ENCODE peak calls at places on chromosomes 16 and 17, in eight cellular contexts. W, I, G, N, L, J, T and Q are unnamed samples.

GRCh38 chr17:44257815-44258750 is 9.9 kb downstream of the SLC4A1 start:
- DNase-seq in W (no peak), I (no peak), G (no peak), N (no peak), L (no peak), J (no peak), T (no peak), Q (no peak)

GRCh38 chr16:4544483-4544882 is 5.9 kb upstream of the CDIP1 start:
- DNase-seq in W (no peak), I (no peak), G (no peak), N (no peak), L (no peak), J (no peak), T (no peak), Q (no peak)

GRCh38 chr16:17147942-17148341 is 322.8 kb downstream of the XYLT1 start:
- DNase-seq in W (no peak), I (no peak), G (no peak), N (no peak), L (no peak), J (no peak), T (no peak), Q (no peak)

GRCh38 chr17:10360578-10360977 is 12.2 kb downstream of the MYH13 start:
- DNase-seq in W (no peak), I (no peak), G (no peak), N (no peak), L (no peak), J (no peak), T (no peak), Q (no peak)

GRCh38 chr16:27769561-27770222 is 219.7 kb downstream of the KATNIP start:
- DNase-seq in W (no peak), I (peak; percentile 68), G (no peak), N (peak; percentile 71), L (no peak), J (no peak), T (no peak), Q (no peak)

GRCh38 chr17:68184816-68185436 is 62.9 kb upstream of the AMZ2 start:
- DNase-seq in W (no peak), I (peak; percentile 13), G (no peak), N (no peak), L (no peak), J (no peak), T (no peak), Q (no peak)

GRCh38 chr17:11608396-11608795 is 10.1 kb downstream of the DNAH9 start:
- DNase-seq in W (no peak), I (peak; percentile 29), G (peak; percentile 77), N (no peak), L (no peak), J (no peak), T (peak; percentile 85), Q (peak; percentile 79)

GRCh38 chr16:28172331-28172730 is 39.4 kb downstream of the XPO6 start:
- DNase-seq in W (no peak), I (no peak), G (no peak), N (no peak), L (no peak), J (no peak), T (no peak), Q (no peak)

DNA sequence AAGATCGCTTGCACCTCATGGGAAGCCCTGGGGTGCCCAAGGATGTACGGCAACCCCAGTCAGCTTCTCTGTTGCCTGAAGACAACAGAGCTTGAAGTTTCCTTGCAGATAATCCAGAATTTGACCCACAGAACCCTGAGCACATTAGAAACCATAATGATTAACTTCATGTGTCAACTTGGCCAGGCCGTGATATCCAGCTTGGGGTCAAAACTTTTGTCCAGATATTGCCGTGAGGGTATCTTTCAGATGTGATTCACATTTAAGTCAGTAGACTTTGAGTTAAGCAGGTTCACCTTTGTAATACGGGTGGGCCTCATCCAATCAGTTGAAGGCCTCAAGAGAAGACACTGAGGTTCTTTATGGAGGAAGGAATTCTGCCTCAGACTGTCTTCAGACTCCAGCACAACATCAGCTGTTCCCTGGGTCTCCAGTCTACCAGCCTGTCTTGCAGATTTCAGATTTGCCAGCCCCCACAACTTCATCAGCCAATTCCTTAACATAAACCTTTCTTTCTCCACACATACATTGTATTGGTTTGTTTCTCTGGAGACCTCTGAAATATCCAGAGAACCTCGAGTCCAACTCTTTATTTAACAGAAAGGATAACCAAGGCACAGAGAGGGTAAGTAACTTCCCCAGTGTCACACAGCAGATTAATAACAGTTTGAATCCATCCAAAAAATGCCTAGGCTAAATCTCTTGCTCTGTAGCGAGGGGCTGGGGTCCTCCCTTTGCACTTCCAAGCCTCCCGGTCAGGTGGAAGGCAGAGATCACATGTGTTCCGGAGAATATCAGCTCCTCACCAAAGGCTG is 171.1 kb downstream of the SALL1 start:
- DNase-seq in W (no peak), I (no peak), G (no peak), N (no peak), L (no peak), J (no peak), T (no peak), Q (no peak)
- H3K4me3 ChIP-seq in W (no peak overlapping the region), I (no peak overlapping the region), G (no peak overlapping the region), N (no peak overlapping the region), L (no peak overlapping the region), J (no peak overlapping the region), T (no peak overlapping the region), Q (no peak overlapping the region)

GRCh38 chr17:76273923-76274558 is 8.9 kb downstream of the UBALD2 start:
- DNase-seq in W (no peak), I (no peak), G (no peak), N (peak; percentile 80), L (no peak), J (no peak), T (no peak), Q (no peak)
- TF ChIP-seq POLR2AphosphoS5 in W (no peak), I (no peak), G (no peak), N (peak; percentile 74), L (no peak), J (no peak), T (no peak), Q (no peak)

GRCh38 chr16:23504076-23504452 is 6.2 kb downstream of the GGA2 start:
- DNase-seq in W (no peak), I (peak; percentile 77), G (no peak), N (no peak), L (no peak), J (peak; percentile 75), T (no peak), Q (peak; percentile 26)

GRCh38 chr16:23505180-23505665 is 5.1 kb downstream of the GGA2 start:
- DNase-seq in W (no peak), I (no peak), G (no peak), N (no peak), L (no peak), J (no peak), T (no peak), Q (no peak)

GRCh38 chr16:23506606-23506994 is 3.7 kb downstream of the GGA2 start:
- DNase-seq in W (no peak), I (no peak), G (no peak), N (peak; percentile 83), L (no peak), J (no peak), T (no peak), Q (no peak)

GRCh38 chr16:23504453-23505179 is 5.7 kb downstream of the GGA2 start:
- DNase-seq in W (peak; percentile 91), I (peak; percentile 51), G (peak; percentile 76), N (peak; percentile 86), L (peak; percentile 87), J (peak; percentile 80), T (peak; percentile 58), Q (no peak)

DNA sequence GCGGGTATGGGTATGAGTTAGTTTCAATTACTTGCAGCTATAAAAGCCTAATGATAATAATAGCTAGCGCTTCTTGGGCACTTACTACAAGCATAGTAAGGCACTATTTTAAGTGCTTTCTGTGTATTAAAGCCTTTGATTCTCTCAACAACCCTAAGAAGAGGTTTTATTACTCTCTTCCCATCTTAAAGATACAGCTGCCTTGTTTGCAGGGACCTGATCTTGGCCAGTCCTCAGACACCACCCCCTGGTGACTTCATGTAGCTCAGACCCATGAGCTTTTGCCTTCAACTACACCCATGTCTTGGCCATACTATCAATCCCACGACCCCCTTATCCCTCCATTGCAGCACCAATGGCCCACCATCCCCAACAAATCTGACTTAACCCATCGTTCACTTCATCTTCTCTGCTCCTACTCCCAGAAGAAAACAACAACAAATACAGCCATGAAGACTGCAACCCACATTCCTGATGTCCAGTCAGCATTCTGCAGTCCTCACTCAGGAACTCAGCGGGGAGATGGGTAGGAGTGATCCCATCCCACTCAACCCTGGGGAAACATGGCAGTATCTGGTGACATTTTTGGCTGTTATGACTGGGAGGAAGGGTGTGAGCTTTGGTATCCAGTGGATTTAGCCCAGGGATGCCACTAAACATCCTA is 4.2 kb downstream of the GGA2 start:
- DNase-seq in W (no peak), I (no peak), G (no peak), N (no peak), L (no peak), J (no peak), T (no peak), Q (no peak)
- TF ChIP-seq CTCF in W (no peak), I (no peak), G (no peak), N (no peak), L (no peak), J (no peak), T (no peak), Q (no peak)

GRCh38 chr16:70686376-70687171 is 721 bp upstream of the MTSS2 start:
- DNase-seq in W (no peak), I (no peak), G (no peak), N (no peak), L (no peak), J (no peak), T (no peak), Q (no peak)
- H3K4me3 ChIP-seq in W (peak overlapping the region; percentile 11), I (peak overlapping the region; percentile 61), G (peak overlapping the region; percentile 85), N (no peak overlapping the region), L (peak overlapping the region; percentile 8), J (peak overlapping the region; percentile 56), T (peak overlapping the region; percentile 31), Q (peak overlapping the region; percentile 65)

GRCh38 chr17:42617956-42618431 is 8.5 kb downstream of the TUBG1 start:
- DNase-seq in W (no peak), I (no peak), G (no peak), N (no peak), L (no peak), J (no peak), T (no peak), Q (no peak)

GRCh38 chr17:42618442-42619150 is 9.1 kb downstream of the TUBG1 start:
- DNase-seq in W (no peak), I (peak; percentile 60), G (no peak), N (no peak), L (no peak), J (no peak), T (peak; percentile 82), Q (peak; percentile 63)

GRCh38 chr17:42629420-42630009 is 20.0 kb downstream of the TUBG1 start:
- DNase-seq in W (no peak), I (no peak), G (no peak), N (no peak), L (peak; percentile 22), J (peak; percentile 60), T (no peak), Q (no peak)

DNA sequence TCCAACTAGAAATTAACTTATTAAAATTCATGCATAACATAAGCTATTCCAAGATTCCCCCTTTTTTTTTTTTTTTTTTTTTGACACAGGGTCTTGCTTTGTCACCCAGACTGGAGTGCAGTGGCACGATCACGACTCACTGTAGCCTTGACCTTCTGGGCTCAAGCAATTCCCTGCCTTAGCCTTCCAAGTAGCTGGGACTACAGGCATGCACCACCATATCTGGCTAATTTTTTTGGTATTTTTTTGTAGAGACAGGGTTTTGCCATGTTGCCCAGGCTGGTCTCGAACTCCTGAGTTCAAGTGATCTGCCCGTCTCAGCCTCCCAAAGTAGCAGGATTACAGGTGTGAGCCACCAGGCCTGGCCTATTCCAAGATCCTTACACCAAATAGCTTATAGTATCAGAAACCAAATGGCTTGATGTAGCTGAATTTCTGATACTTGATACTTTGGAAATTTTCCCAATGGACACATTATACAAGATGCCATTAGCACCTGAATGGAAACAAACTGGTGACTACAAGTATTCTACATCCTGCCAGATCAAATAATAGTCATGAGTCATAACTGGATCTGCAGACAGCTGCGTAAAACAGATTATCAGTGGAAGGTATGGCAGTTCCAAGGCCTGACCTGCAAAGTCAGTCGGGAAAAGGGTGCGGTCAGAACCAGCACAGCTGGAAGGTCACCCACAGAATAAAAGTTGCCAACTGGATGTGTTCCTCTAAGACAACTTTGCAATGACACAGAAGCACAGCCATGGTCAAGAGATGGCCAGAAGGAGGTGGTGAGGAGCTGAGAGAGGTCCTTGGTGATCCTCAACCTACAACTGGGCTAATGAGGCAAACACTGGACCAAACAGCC is 14.5 kb downstream of the TUBG1 start:
- DNase-seq in W (no peak), I (no peak), G (no peak), N (no peak), L (peak; percentile 57), J (no peak), T (no peak), Q (peak; percentile 75)
- TF ChIP-seq POLR2AphosphoS5 in W (no peak), I (no peak), G (no peak), N (no peak), L (no peak), J (no peak), T (no peak), Q (peak; percentile 94)